ENCODE peak calls at places on chromosomes 11 and 22, in four cellular contexts. One of them, this sample, is unnamed.

GRCh38 chr22:17774206-17774927 is at the start of gene BID:
- DNase-seq in trophoblast cell: no peak
- DNase-seq in IMR-90: peak; percentile 17
- DNase-seq in H9: no peak
- DNase-seq in this sample: no peak

GRCh38 chr22:43378011-43378704 is 33.7 kb upstream of the MPPED1 start:
- DNase-seq in IMR-90: peak; percentile 3
- DNase-seq in trophoblast cell: peak; percentile 15
- DNase-seq in H9: no peak
- DNase-seq in this sample: peak; percentile 24

GRCh38 chr11:46414899-46415298 is 23.3 kb upstream of the CHRM4 start:
- DNase-seq in trophoblast cell: no peak
- DNase-seq in IMR-90: no peak
- DNase-seq in H9: no peak
- DNase-seq in this sample: no peak

GRCh38 chr11:63851354-63851753 is 12.4 kb downstream of the MARK2 start:
- DNase-seq in H9: no peak
- DNase-seq in trophoblast cell: no peak
- DNase-seq in IMR-90: no peak
- DNase-seq in this sample: no peak

GRCh38 chr22:48301908-48302307 is 1525.8 kb downstream of the BRD1 start:
- DNase-seq in H9: no peak
- DNase-seq in IMR-90: no peak
- DNase-seq in trophoblast cell: no peak
- DNase-seq in this sample: no peak

GRCh38 chr11:106706355-106706754 is 311.9 kb downstream of the GUCY1A2 start:
- DNase-seq in IMR-90: peak; percentile 67
- DNase-seq in trophoblast cell: peak; percentile 54
- DNase-seq in H9: no peak
- DNase-seq in this sample: no peak

GRCh38 chr11:12846766-12847615 is 162.1 kb upstream of the RASSF10 start:
- DNase-seq in IMR-90: no peak
- DNase-seq in H9: no peak
- DNase-seq in trophoblast cell: no peak
- DNase-seq in this sample: no peak

GRCh38 chr11:8707541-8708270 is 25.1 kb downstream of the RPL27A start:
- DNase-seq in H9: no peak
- DNase-seq in trophoblast cell: no peak
- DNase-seq in IMR-90: no peak
- DNase-seq in this sample: no peak

GRCh38 chr11:122979815-122980656 is 1.6 kb downstream of the BSX start:
- DNase-seq in IMR-90: no peak
- DNase-seq in trophoblast cell: no peak
- DNase-seq in H9: peak; percentile 47
- DNase-seq in this sample: peak; percentile 29

GRCh38 chr11:61959026-61959608 is 8.3 kb downstream of the FTH1 start:
- DNase-seq in trophoblast cell: peak; percentile 57
- DNase-seq in IMR-90: no peak
- DNase-seq in H9: peak; percentile 32
- DNase-seq in this sample: no peak

GRCh38 chr11:70495351-70496310 is 97.3 kb downstream of the CTTN start:
- DNase-seq in IMR-90: no peak
- DNase-seq in H9: no peak
- DNase-seq in trophoblast cell: no peak
- DNase-seq in this sample: no peak

GRCh38 chr22:35417606-35418005 is 17.7 kb downstream of the MCM5 start:
- DNase-seq in trophoblast cell: no peak
- DNase-seq in H9: no peak
- DNase-seq in IMR-90: no peak
- DNase-seq in this sample: no peak

GRCh38 chr11:121714356-121714755 is 261.6 kb upstream of the SORL1-AS1 start:
- DNase-seq in trophoblast cell: no peak
- DNase-seq in H9: no peak
- DNase-seq in IMR-90: peak; percentile 72
- DNase-seq in this sample: no peak

DNA sequence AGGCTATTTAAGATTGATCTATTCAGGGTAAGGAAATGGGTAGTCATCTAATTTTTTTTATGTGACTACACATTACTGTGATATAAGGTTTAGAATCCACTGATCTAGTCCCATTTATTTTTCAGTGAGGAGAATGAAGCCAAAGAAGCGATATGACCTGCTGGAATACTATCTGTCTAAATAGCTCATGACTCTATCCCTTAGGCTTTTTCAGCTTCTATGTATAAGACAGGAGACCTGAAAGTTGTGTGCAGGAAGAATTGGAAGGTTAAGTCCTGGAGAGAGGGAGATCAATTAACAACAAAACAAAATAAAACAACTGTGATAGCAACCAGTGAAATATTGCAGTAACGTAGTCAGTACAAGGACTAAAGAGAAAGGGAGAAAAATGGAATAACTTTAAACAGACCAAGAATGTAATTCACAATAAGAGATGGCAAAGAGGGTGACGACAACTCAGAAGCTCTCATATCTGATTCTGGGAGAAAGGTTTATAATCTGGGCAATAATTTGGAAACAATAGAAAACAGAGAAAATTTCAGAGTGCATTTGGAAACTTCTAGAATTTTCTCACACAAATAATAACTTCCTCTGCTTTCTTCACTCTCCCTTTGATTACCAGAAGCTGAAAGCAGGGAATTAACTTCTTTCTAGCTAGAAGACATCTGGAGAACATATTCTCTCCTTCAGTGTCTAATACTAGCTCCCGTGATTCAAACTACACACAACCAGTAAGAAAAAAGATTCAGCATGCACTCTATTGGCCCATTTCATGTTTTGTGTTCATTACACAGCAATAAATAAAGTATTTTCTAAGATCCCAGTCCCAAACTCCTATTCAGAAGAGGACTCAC is 19.2 kb upstream of the CASP12 start:
- DNase-seq in IMR-90: no peak
- DNase-seq in H9: no peak
- DNase-seq in trophoblast cell: no peak
- DNase-seq in this sample: no peak
- H3K27ac ChIP-seq in IMR-90: no peak overlapping the region
- H3K27ac ChIP-seq in H9: no peak overlapping the region
- H3K27ac ChIP-seq in trophoblast cell: no peak overlapping the region
- H3K27ac ChIP-seq in this sample: no peak overlapping the region

GRCh38 chr11:133366088-133366487 is 166.2 kb downstream of the OPCML start:
- DNase-seq in H9: no peak
- DNase-seq in trophoblast cell: no peak
- DNase-seq in IMR-90: no peak
- DNase-seq in this sample: no peak

GRCh38 chr11:133361689-133361994 is 170.7 kb downstream of the OPCML start:
- DNase-seq in H9: no peak
- DNase-seq in IMR-90: no peak
- DNase-seq in trophoblast cell: no peak
- DNase-seq in this sample: no peak

GRCh38 chr11:133360860-133361688 is 171.2 kb downstream of the OPCML start:
- DNase-seq in IMR-90: no peak
- DNase-seq in trophoblast cell: no peak
- DNase-seq in H9: no peak
- DNase-seq in this sample: no peak

GRCh38 chr11:133362156-133362555 is 170.1 kb downstream of the OPCML start:
- DNase-seq in IMR-90: no peak
- DNase-seq in trophoblast cell: no peak
- DNase-seq in H9: no peak
- DNase-seq in this sample: no peak

DNA sequence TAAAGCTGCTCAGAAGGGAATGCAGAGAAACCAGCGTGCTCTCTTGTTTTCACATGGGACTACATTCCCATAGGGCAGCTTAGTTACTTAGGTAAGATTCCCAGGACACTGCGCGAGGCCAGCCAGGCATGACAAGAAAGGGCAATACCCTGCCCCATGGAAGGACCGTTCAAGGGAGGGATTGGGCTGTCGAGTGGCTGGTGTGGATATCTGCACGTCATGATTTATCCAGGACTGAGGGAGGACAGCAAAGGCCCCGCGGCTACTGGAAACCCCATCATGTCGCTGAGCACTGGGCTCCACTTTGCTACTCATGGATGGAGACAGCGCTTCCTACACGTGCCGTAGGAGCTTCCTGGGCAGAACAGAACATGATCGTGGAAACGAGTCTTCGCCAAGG is 169.4 kb downstream of the OPCML start:
- DNase-seq in trophoblast cell: peak; percentile 1
- DNase-seq in IMR-90: no peak
- DNase-seq in H9: no peak
- DNase-seq in this sample: no peak
- H3K4ac ChIP-seq in trophoblast cell: no peak overlapping the region
- H3K4ac ChIP-seq in IMR-90: no peak overlapping the region
- H3K4ac ChIP-seq in H9: no peak overlapping the region
- H3K4ac ChIP-seq in this sample: no peak overlapping the region

DNA sequence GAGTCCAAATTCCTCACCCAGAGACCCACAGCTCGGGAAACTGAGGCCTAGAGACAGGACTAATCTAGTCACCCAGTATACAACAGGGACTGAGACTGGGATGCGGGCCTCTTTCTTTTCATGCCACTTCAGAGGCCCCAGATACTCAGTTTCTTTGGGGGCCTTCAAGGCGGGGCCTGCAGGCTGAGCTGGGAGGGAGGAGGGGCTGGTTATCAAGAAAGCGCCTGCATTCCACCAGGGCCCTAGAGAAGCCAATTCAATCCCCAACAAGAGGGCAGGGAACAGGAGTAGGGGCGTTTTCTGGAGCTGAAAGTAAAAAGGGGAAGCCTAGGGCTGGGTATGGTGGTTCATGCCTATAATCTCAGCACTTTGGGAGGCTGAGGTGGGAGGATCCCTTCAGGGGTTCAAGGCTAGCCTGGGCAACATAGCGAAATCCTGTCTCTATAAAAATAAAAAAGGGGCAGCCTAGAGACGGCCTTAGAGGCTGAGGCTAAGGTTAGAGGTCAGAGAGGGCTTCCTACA is 1.6 kb downstream of the ATG2A start:
- DNase-seq in H9: no peak
- DNase-seq in IMR-90: no peak
- DNase-seq in trophoblast cell: no peak
- DNase-seq in this sample: no peak
- H3K9ac ChIP-seq in H9: no peak overlapping the region
- H3K9ac ChIP-seq in IMR-90: no peak overlapping the region
- H3K9ac ChIP-seq in trophoblast cell: no peak overlapping the region
- H3K9ac ChIP-seq in this sample: peak overlapping the region; percentile 96

DNA sequence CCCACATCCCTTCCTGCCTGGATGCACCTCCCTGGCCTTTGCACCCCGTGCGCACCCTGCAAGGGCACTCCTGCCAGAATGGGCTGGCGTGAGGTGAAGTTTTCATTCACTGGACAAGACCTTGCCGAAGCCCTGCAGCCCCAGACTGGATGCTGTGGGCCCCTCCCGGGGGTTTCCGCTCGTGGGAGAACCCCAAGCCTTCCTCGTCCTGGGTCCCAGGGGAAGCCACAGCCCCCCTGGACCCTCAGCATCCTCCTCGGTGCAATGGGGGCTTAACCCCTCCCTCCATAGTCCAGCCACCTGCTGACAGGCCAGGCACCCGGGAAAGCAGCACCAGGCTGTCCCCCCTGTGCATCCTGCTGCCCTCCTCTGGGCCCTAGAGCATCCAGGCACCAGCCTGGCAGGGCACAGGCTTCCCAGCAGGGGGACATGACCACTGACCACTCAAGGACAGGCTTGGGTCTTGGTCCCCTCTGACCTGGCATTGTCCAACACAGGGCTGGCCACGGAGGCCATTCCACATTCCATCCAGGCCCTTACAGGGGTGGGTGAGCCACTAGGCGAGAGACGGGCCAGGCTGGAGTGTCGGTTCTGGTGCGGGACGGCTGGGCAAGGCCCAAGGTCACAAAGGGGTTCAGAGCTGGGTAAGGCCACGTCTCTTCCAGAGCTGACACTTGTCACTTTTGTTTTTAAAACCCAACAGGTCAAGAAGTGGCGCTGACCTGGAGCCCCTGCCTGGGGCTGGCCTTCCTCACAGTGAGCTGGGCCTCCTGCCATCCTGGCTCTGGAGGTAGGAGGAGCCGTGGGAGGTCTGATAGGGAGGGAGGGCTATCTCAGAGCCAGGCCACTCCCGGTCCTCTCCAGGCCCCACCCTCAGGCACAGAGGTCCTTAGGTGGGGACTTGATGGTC is 41.5 kb upstream of the PPARA start:
- DNase-seq in trophoblast cell: no peak
- DNase-seq in H9: peak; percentile 63
- DNase-seq in IMR-90: peak; percentile 23
- DNase-seq in this sample: peak; percentile 67
- H3K27ac ChIP-seq in trophoblast cell: no peak overlapping the region
- H3K27ac ChIP-seq in H9: no peak overlapping the region
- H3K27ac ChIP-seq in IMR-90: peak overlapping the region; percentile 47
- H3K27ac ChIP-seq in this sample: no peak overlapping the region

GRCh38 chr11:132960273-132960672 is 572.0 kb downstream of the OPCML start:
- DNase-seq in trophoblast cell: no peak
- DNase-seq in H9: no peak
- DNase-seq in IMR-90: no peak
- DNase-seq in this sample: no peak
- H3K4ac ChIP-seq in trophoblast cell: no peak overlapping the region
- H3K4ac ChIP-seq in H9: no peak overlapping the region
- H3K4ac ChIP-seq in IMR-90: no peak overlapping the region
- H3K4ac ChIP-seq in this sample: no peak overlapping the region

GRCh38 chr22:38172016-38172431 is 9.6 kb downstream of the PLA2G6 start:
- DNase-seq in trophoblast cell: no peak
- DNase-seq in H9: no peak
- DNase-seq in IMR-90: peak; percentile 51
- DNase-seq in this sample: no peak
- H3K9ac ChIP-seq in trophoblast cell: no peak overlapping the region
- H3K9ac ChIP-seq in H9: no peak overlapping the region
- H3K9ac ChIP-seq in IMR-90: no peak overlapping the region
- H3K9ac ChIP-seq in this sample: no peak overlapping the region

GRCh38 chr22:21942939-21943338 is 9.7 kb downstream of the PPM1F start:
- DNase-seq in trophoblast cell: no peak
- DNase-seq in H9: no peak
- DNase-seq in IMR-90: no peak
- DNase-seq in this sample: no peak
- H3K27ac ChIP-seq in trophoblast cell: no peak overlapping the region
- H3K27ac ChIP-seq in H9: no peak overlapping the region
- H3K27ac ChIP-seq in IMR-90: peak overlapping the region; percentile 99
- H3K27ac ChIP-seq in this sample: no peak overlapping the region

GRCh38 chr22:29342177-29342576 is 26.7 kb upstream of the RASL10A start:
- DNase-seq in trophoblast cell: no peak
- DNase-seq in H9: no peak
- DNase-seq in IMR-90: no peak
- DNase-seq in this sample: no peak
- H3K4ac ChIP-seq in trophoblast cell: no peak overlapping the region
- H3K4ac ChIP-seq in H9: no peak overlapping the region
- H3K4ac ChIP-seq in IMR-90: no peak overlapping the region
- H3K4ac ChIP-seq in this sample: no peak overlapping the region

This sample was measured in mesendoderm.